ENCODE peak calls at places on chromosomes 7 and 10, in six cellular contexts. O is upper lobe of left lung; S is OCI-LY7; F is heart right ventricle; W is mesendoderm; E is CD8-positive, alpha-beta T cell. L is an unnamed sample.

GRCh38 chr10:112653851-112654250 is 206.8 kb downstream of the VTI1A start:
- DNase-seq in W (no peak), S (no peak), E (no peak), F (no peak), O (no peak), L (no peak)

GRCh38 chr10:133318494-133319127 is 9.9 kb downstream of the ZNF511 start:
- DNase-seq in O (peak; percentile 74), W (peak; percentile 83), F (no peak), E (peak; percentile 73), S (no peak), L (no peak)

GRCh38 chr10:103884681-103885139 is 29.3 kb upstream of the SH3PXD2A start:
- DNase-seq in O (no peak), S (peak; percentile 49), F (peak; percentile 32), W (peak; percentile 82), E (no peak), L (peak; percentile 42)

GRCh38 chr7:75866497-75867389 is 12.1 kb upstream of the RHBDD2 start:
- DNase-seq in O (peak; percentile 84), E (peak; percentile 42), F (peak; percentile 49), W (peak; percentile 75), S (peak; percentile 62), L (peak; percentile 82)

GRCh38 chr7:29569648-29570047 is 6.0 kb downstream of the PRR15 start:
- DNase-seq in E (no peak), F (no peak), S (no peak), O (no peak), W (no peak), L (no peak)

GRCh38 chr7:114631249-114631822 is 216.7 kb downstream of the FOXP2 start:
- DNase-seq in F (no peak), O (no peak), E (no peak), S (no peak), W (peak; percentile 65), L (no peak)

GRCh38 chr7:42186181-42186580 is 50.8 kb downstream of the GLI3 start:
- DNase-seq in S (peak; percentile 2), W (peak; percentile 50), O (no peak), F (no peak), E (no peak), L (no peak)

GRCh38 chr7:45890902-45891461 is 2.7 kb downstream of the IGFBP1 start:
- DNase-seq in O (no peak), F (no peak), S (peak; percentile 41), W (peak; percentile 35), E (no peak), L (peak; percentile 43)

GRCh38 chr7:36021917-36022550 is 131.0 kb upstream of the EEPD1 start:
- DNase-seq in O (no peak), E (no peak), S (no peak), F (no peak), W (no peak), L (no peak)

GRCh38 chr10:24513155-24513554 is 210.5 kb downstream of the ARHGAP21 start:
- DNase-seq in W (peak; percentile 53), O (no peak), E (no peak), S (no peak), F (no peak), L (peak; percentile 22)

GRCh38 chr7:92797693-92798092 is 38.7 kb downstream of the CDK6 start:
- DNase-seq in E (no peak), F (peak; percentile 48), O (no peak), W (peak; percentile 32), S (no peak), L (no peak)
- H3K4me1 ChIP-seq in E (no peaks in the 10 kb centered on the region), F (peaks cover 63% of the 10 kb centered on the region), O (peaks cover 21% of the 10 kb centered on the region), W (no peaks in the 10 kb centered on the region), S (peaks cover 19% of the 10 kb centered on the region), L (peaks cover 41% of the 10 kb centered on the region)

DNA sequence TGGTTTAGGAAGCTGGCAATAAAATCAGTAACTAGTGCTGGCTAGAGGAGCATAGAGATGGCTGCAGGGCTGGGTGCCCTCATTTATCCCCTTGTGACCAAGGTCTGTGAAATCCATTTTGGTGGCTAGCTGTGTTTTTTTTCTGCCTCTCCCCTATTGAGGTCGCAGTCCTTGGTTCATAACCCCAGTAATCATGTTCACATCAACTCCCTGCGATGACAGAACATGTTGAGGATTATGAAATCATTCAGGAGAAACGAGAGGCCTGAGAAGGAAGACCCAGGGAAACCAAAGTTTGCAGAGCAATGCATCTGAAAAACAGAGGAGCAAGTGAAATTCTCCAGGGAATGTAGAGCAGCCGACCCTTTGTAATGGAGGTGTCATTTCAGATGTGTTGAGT is 126.9 kb downstream of the TACC2 start:
- DNase-seq in E (no peak), F (no peak), S (no peak), W (no peak), O (no peak), L (no peak)
- H3K4me1 ChIP-seq in E (no peaks in the 10 kb centered on the region), F (peaks cover 83% of the 10 kb centered on the region), S (no peaks in the 10 kb centered on the region), W (no peaks in the 10 kb centered on the region), O (peaks cover 45% of the 10 kb centered on the region), L (peaks cover 24% of the 10 kb centered on the region)

DNA sequence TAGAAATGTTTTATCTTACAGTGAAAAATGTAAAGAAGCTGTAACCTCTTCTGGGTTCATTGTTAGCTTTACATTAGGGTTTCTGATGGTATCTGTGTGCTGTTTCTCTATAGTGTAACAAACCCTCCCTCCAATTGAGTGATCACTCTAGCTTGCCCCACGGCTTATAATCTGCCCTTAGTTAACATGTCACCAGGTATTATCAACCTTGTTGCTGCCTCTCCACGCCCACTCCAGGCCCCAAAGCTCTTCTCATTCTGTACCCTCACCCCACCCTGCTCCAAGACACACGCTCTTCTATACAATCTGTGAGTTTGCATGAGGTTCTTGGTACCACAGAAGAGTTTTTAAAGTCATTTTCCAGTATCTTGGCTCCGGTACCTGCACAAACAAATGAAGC is 139.4 kb downstream of the ARID5B start:
- DNase-seq in W (no peak), E (no peak), S (no peak), F (no peak), O (no peak), L (no peak)
- H3K4me1 ChIP-seq in W (peaks cover 6% of the 10 kb centered on the region), E (peaks cover 19% of the 10 kb centered on the region), S (peaks cover 90% of the 10 kb centered on the region), F (peaks cover 53% of the 10 kb centered on the region), O (peaks cover 50% of the 10 kb centered on the region), L (peaks cover 84% of the 10 kb centered on the region)

DNA sequence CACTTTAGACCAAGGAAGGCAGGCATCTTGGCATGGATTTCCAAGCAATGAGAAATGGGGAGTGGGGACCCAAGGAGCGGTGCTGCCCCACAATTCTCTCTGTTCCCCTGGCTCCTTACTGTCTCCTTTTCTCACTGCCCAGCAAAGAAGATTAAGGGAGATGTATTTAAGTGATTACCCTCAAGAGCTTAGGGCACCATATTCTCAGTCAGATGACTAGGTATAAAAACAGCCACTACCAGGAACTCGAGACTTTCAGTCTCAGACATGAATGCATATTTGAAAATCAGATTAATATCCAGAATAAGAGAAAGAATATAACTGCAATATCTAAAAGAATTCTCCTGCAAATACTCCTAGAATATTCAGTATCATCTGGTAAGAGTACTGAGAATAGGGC is at the start of gene ABLIM1:
- DNase-seq in F (no peak), E (no peak), W (no peak), O (no peak), S (no peak), L (no peak)
- H3K4me1 ChIP-seq in F (peaks cover 99% of the 10 kb centered on the region), E (no peaks in the 10 kb centered on the region), W (peaks cover 11% of the 10 kb centered on the region), O (peaks cover 7% of the 10 kb centered on the region), S (no peaks in the 10 kb centered on the region), L (peaks cover 13% of the 10 kb centered on the region)

L was measured in SJSA1.